ENCODE peak calls at places on chromosomes 6 and 20, in ten cellular contexts. M is WTC11, V is NCI-H1436, N is GM23338, C is HuH-7, O is RWPE1, L is frontal cortex, E is NCI-H1417, G is bronchial epithelial cell, F is Karpas-422. S is an unnamed sample.

GRCh38 chr20:63095718-63096654 is 89.2 kb upstream of the BHLHE23 start:
- DNase-seq in M (peak; percentile 6), V (no peak), N (no peak), C (no peak), O (peak; percentile 76), L (no peak), E (no peak), G (no peak), F (no peak), S (no peak)

GRCh38 chr20:41476013-41476441 is 109.4 kb upstream of the EMILIN3 start:
- DNase-seq in M (no peak), V (no peak), N (no peak), C (no peak), O (peak; percentile 51), L (no peak), E (no peak), G (peak; percentile 90), F (no peak), S (no peak)

GRCh38 chr20:63058696-63059335 is 52.1 kb upstream of the BHLHE23 start:
- DNase-seq in M (peak; percentile 12), V (no peak), N (no peak), C (no peak), O (no peak), L (no peak), E (no peak), G (no peak), F (no peak), S (no peak)

GRCh38 chr20:51463998-51464397 is 78.5 kb downstream of the NFATC2 start:
- DNase-seq in M (no peak), V (no peak), N (no peak), C (no peak), O (no peak), L (no peak), E (no peak), G (no peak), F (no peak), S (no peak)

GRCh38 chr20:34948030-34948429 is 7.6 kb downstream of the GSS start:
- DNase-seq in M (no peak), V (no peak), N (no peak), C (no peak), O (peak; percentile 72), L (no peak), E (no peak), G (peak; percentile 90), F (no peak), S (no peak)

GRCh38 chr20:6708010-6708409 is 59.5 kb upstream of the BMP2 start:
- DNase-seq in M (no peak), V (no peak), N (no peak), C (peak; percentile 39), O (peak; percentile 57), L (no peak), E (no peak), G (peak; percentile 89), F (no peak), S (no peak)

GRCh38 chr20:34525709-34526416 is 9.6 kb downstream of the DYNLRB1 start:
- DNase-seq in M (no peak), V (no peak), N (no peak), C (peak; percentile 57), O (peak; percentile 100), L (no peak), E (no peak), G (peak; percentile 100), F (no peak), S (no peak)

GRCh38 chr20:48025661-48026060 is 240.4 kb upstream of the SULF2 start:
- DNase-seq in M (no peak), V (no peak), N (no peak), C (no peak), O (peak; percentile 93), L (no peak), E (no peak), G (no peak), F (no peak), S (no peak)

GRCh38 chr6:56938634-56939294 is 16.1 kb upstream of the BEND6 start:
- DNase-seq in M (no peak), V (no peak), N (no peak), C (no peak), O (peak; percentile 94), L (no peak), E (no peak), G (peak; percentile 100), F (no peak), S (no peak)

GRCh38 chr6:165091121-165091785 is 218.2 kb downstream of the C6orf118 start:
- DNase-seq in M (no peak), V (no peak), N (no peak), C (no peak), O (no peak), L (no peak), E (no peak), G (no peak), F (no peak), S (no peak)

GRCh38 chr6:167856999-167857660 is 30.4 kb downstream of the AFDN start:
- DNase-seq in M (no peak), V (no peak), N (peak; percentile 58), C (no peak), O (peak; percentile 45), L (no peak), E (no peak), G (peak; percentile 93), F (no peak), S (no peak)

GRCh38 chr20:34473262-34473883 is 42.8 kb upstream of the DYNLRB1 start:
- DNase-seq in M (peak; percentile 74), V (peak; percentile 25), N (peak; percentile 71), C (peak; percentile 63), O (peak; percentile 31), L (no peak), E (peak; percentile 31), G (peak; percentile 34), F (peak; percentile 72), S (peak; percentile 65)

GRCh38 chr6:80269331-80269730 is 162.9 kb downstream of the BCKDHB start:
- DNase-seq in M (no peak), V (no peak), N (no peak), C (no peak), O (no peak), L (no peak), E (no peak), G (no peak), F (no peak), S (no peak)

GRCh38 chr6:157328108-157328692 is 4.9 kb upstream of the TMEM242 start:
- DNase-seq in M (no peak), V (peak; percentile 53), N (no peak), C (no peak), O (peak; percentile 25), L (no peak), E (no peak), G (peak; percentile 81), F (no peak), S (no peak)

S was measured in OCI-LY7.